ENCODE peak calls at places on chromosomes 7 and 10, in five cellular contexts. J is HFF-Myc, D is astrocyte of the cerebellum, N is brain microvascular endothelial cell, G is astrocyte of the spinal cord. S is an unnamed sample.

GRCh38 chr10:49282879-49283321 is 16.1 kb upstream of the C10orf71 start:
- DNase-seq in G (no peak), D (no peak), N (no peak), J (no peak), S (no peak)

GRCh38 chr10:7407368-7408002 is 3.3 kb downstream of the SFMBT2 start:
- DNase-seq in G (no peak), J (no peak), D (no peak), N (no peak), S (no peak)

GRCh38 chr7:111958431-111958830 is 247.8 kb downstream of the DOCK4 start:
- DNase-seq in D (no peak), J (no peak), N (no peak), G (no peak), S (no peak)

GRCh38 chr10:43093423-43094090 is 16.7 kb downstream of the RET start:
- DNase-seq in J (no peak), D (no peak), G (no peak), N (no peak), S (no peak)

GRCh38 chr7:23431596-23432284 is 38.6 kb downstream of the IGF2BP3 start:
- DNase-seq in J (no peak), N (no peak), D (no peak), G (peak; percentile 25), S (no peak)

GRCh38 chr7:28052933-28053332 is 127.7 kb downstream of the JAZF1 start:
- DNase-seq in G (no peak), N (no peak), J (no peak), D (no peak), S (no peak)

GRCh38 chr7:26506196-26506595 is 214.5 kb downstream of the SNX10 start:
- DNase-seq in D (no peak), N (no peak), G (no peak), J (no peak), S (no peak)

GRCh38 chr10:38157270-38157685 is 63.1 kb downstream of the ZNF37A start:
- DNase-seq in N (no peak), D (no peak), G (no peak), J (no peak), S (no peak)

GRCh38 chr10:132297521-132297920 is 10.2 kb downstream of the STK32C start:
- DNase-seq in N (no peak), G (no peak), J (no peak), D (no peak), S (no peak)

GRCh38 chr7:128427289-128427891 is 17.6 kb upstream of the IMPDH1 start:
- DNase-seq in D (peak; percentile 54), N (peak; percentile 42), J (peak; percentile 57), G (peak; percentile 64), S (no peak)

GRCh38 chr7:107638594-107638993 is 22.0 kb upstream of the SLC26A4 start:
- DNase-seq in J (no peak), G (no peak), N (no peak), D (no peak), S (no peak)

GRCh38 chr10:8444630-8445029 is 390.1 kb downstream of the GATA3 start:
- DNase-seq in N (no peak), D (no peak), G (no peak), J (no peak), S (no peak)

GRCh38 chr10:12484945-12485805 is 135.8 kb downstream of the CAMK1D start:
- DNase-seq in G (no peak), N (peak; percentile 58), D (no peak), J (no peak), S (no peak)

GRCh38 chr10:22837351-22837750 is 90.5 kb upstream of the ARMC3 start:
- DNase-seq in G (no peak), D (no peak), N (no peak), J (no peak), S (no peak)
- H3K4me3 ChIP-seq in G (no peak overlapping the region), D (no peak overlapping the region), N (no peak overlapping the region), J (no peak overlapping the region), S (no peak overlapping the region)

GRCh38 chr7:116802144-116802747 is 60.1 kb upstream of the CAPZA2 start:
- DNase-seq in J (no peak), D (peak; percentile 66), G (peak; percentile 47), N (no peak), S (no peak)

GRCh38 chr7:116802784-116803183 is 59.6 kb upstream of the CAPZA2 start:
- DNase-seq in J (peak; percentile 61), N (peak; percentile 68), G (peak; percentile 75), D (peak; percentile 50), S (no peak)

GRCh38 chr7:116799912-116800311 is 62.5 kb upstream of the CAPZA2 start:
- DNase-seq in D (no peak), J (no peak), N (no peak), G (no peak), S (no peak)

GRCh38 chr7:116801092-116801710 is 61.2 kb upstream of the CAPZA2 start:
- DNase-seq in J (peak; percentile 17), D (no peak), G (peak; percentile 70), N (peak; percentile 79), S (peak; percentile 77)

GRCh38 chr7:116800594-116800993 is 61.8 kb upstream of the CAPZA2 start:
- DNase-seq in N (no peak), J (no peak), G (no peak), D (no peak), S (no peak)
- TF ChIP-seq CTCF in N (no peak), J (no peak), G (no peak), D (no peak), S (no peak)

DNA sequence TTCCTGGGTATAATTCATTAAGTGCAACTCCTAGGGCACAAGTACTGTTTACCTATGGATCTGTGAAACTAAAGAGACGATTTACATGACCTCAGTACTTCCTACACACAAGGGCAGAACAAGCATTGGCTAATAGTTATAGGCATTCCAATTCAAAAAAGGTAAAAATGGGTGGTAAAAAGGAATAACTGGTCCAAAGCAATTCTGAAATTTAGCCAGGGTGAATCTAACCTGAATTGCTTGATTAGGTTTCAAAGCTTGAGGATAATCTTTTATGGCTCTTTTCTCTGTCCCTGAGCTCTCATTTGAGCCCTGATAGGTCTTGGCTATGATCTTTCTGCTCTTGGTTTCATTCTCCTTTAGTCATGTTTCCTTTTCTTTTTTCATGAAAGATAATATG is 52.3 kb upstream of the CALCR start:
- DNase-seq in N (no peak), J (no peak), G (no peak), D (no peak), S (no peak)
- H3K4me3 ChIP-seq in N (no peak overlapping the region), J (no peak overlapping the region), G (no peak overlapping the region), D (no peak overlapping the region), S (no peak overlapping the region)

DNA sequence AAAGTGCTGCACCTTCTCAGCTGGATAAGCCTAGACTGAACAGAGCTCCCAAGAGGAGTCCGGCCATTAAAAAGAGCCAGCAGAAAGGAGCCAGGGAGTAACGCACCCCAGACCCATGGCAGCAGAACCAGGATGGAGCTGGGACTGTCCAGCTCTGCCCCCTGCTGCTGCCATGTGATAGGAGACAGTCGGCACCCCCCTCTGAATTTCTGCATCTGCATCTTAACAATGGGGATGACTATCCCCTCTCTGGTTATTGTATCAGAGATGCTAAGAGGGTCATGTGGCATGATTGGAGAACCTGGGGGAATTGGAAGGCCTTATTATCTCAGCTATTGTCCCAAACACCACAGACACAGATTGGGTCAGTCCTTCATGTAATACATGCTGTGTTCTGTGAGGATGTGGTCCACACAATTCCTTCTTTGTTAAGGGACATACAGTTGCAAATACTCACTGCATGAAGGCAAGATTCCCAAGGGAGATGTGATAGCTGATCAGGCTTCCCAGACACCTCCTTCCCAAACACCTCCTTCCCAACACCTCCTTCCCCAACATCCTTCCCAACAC is 29.3 kb downstream of the PLEKHS1 start:
- DNase-seq in G (no peak), J (no peak), D (no peak), N (no peak), S (no peak)
- TF ChIP-seq CTCF in G (no peak), J (peak; percentile 12), D (no peak), N (peak; percentile 37), S (no peak)

DNA sequence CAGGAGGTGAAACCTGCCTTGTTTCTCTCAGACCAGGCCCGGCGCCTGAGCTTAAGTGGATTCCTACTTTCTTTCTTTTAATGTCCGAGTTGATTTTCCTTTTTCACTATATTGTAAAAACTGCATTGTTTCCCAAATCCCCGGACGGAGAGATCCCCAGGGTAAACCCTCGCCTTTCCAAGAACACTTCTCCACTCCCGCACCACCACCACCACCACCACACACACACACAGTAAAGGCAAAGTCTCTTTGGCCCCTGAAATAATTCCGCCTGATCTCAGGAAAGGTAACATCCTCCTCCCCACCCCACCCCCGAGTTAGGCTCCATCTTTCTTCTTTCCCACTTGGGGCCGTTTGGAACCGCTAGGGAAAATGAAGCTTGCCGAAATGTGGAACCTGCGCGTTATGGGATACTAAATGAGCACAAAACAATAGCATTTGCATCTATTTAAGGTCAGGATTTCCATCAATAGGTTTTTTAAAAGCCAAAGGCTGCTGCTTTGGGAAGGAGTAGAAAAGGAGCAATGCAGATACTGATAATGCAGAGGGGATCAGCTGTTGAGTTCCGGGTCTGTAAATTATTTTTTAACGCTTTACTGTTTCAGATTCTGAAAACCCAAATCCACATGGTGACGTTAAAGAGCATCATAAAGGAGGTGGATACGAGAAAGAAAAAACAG is 2.5 kb downstream of the HPSE2 start:
- DNase-seq in G (no peak), N (no peak), J (no peak), D (no peak), S (no peak)
- H3K4me3 ChIP-seq in G (no peak overlapping the region), N (no peak overlapping the region), J (no peak overlapping the region), D (no peak overlapping the region), S (no peak overlapping the region)

DNA sequence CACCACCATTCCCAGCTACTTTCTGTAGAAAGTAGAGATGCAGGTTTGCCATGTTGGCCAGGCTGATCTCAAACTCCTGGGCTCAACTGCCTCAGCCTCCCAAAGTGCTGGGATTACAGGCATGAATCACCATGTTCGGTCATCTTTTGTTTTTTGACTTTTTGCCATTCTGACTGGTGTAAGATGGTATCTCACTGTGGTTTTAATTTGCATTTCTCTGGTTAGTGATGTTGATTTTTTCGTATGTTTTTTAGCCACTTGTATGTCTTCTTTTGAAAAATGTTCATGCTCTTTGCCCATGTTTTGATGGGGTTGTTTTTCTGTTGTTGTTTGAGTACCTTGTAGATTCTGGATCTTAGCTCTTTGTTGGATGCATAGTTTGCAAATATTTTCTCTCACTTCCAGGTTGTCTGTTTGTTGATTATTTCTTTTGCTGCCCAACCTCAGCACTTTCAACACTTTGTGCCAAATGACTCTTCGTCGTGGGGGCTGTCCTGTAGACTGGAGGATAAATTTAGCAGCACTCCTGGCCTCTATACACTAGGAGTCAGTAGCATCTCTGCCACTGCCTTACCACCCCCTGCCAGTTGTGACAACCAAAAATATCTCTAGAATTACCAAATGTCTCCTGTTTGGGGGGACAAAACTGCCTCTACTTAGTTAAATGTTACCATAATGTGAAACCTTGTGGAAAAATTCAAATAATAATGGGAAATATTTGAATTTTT is 6.5 kb upstream of the CPED1 start:
- DNase-seq in J (no peak), G (peak; percentile 76), N (peak; percentile 60), D (peak; percentile 71), S (no peak)
- TF ChIP-seq CTCF in J (no peak), G (peak; percentile 7), N (peak; percentile 8), D (peak; percentile 12), S (no peak)

GRCh38 chr7:140653319-140654108 is 12.9 kb upstream of the DENND2A start:
- DNase-seq in N (peak; percentile 61), D (peak; percentile 70), G (peak; percentile 73), J (peak; percentile 86), S (no peak)

GRCh38 chr7:140656548-140657515 is 15.9 kb upstream of the ADCK2 start:
- DNase-seq in N (peak; percentile 67), J (no peak), G (peak; percentile 49), D (no peak), S (no peak)

GRCh38 chr7:140654661-140655060 is 14.0 kb upstream of the DENND2A start:
- DNase-seq in G (no peak), D (no peak), N (no peak), J (no peak), S (no peak)

GRCh38 chr7:140654109-140654387 is 13.4 kb upstream of the DENND2A start:
- DNase-seq in J (no peak), N (no peak), G (no peak), D (no peak), S (no peak)

GRCh38 chr7:140655511-140656408 is 15.1 kb upstream of the DENND2A start:
- DNase-seq in D (no peak), N (no peak), G (no peak), J (no peak), S (no peak)
- H3K4me3 ChIP-seq in D (no peak overlapping the region), N (no peak overlapping the region), G (no peak overlapping the region), J (no peak overlapping the region), S (no peak overlapping the region)